ENCODE peak calls at places on chromosome X, in ten cellular contexts. H is choroid plexus epithelial cell; W is CD8-positive, alpha-beta T cell; M is MM.1S; E is heart left ventricle; X is mesothelial cell of epicardium; Q is mucosa of descending colon; R is fibroblast of lung; Z is heart right ventricle; V is lower lobe of right lung. G is an unnamed sample.

GRCh38 chrX:38110231-38110630 is 103.9 kb downstream of the SYTL5 start:
- DNase-seq in H (peak), W (no peak), M (no peak), E (no peak), X (no peak), Q (no peak), R (peak), Z (no peak), V (no peak), G (no peak)

GRCh38 chrX:15644560-15644872 is 20.1 kb downstream of the CLTRN start:
- DNase-seq in H (no peak), W (no peak), M (no peak), E (no peak), X (no peak), Q (no peak), R (no peak), Z (no peak), V (no peak), G (no peak)

GRCh38 chrX:56219702-56220101 is 12.5 kb upstream of the KLF8 start:
- DNase-seq in H (peak), W (no peak), M (peak), E (no peak), X (no peak), Q (peak), R (no peak), Z (no peak), V (no peak), G (peak)

GRCh38 chrX:80578518-80579105 is 158.4 kb downstream of the TENT5D start:
- DNase-seq in H (peak), W (no peak), M (peak), E (no peak), X (no peak), Q (no peak), R (peak), Z (no peak), V (no peak), G (peak)

GRCh38 chrX:1537031-1537715 is at the start of gene P2RY8:
- DNase-seq in H (peak), W (peak), M (peak), E (peak), X (no peak), Q (peak), R (no peak), Z (peak), V (peak), G (peak)

GRCh38 chrX:47637546-47638195 is 7.9 kb upstream of the CFP start:
- DNase-seq in H (no peak), W (no peak), M (no peak), E (peak), X (no peak), Q (peak), R (peak), Z (peak), V (peak), G (no peak)

GRCh38 chrX:134236690-134237362 is at the start of gene CCDC160:
- DNase-seq in H (peak), W (no peak), M (peak), E (peak), X (peak), Q (peak), R (peak), Z (peak), V (peak), G (peak)

GRCh38 chrX:66043584-66043983 is 3.7 kb upstream of the VSIG4 start:
- DNase-seq in H (no peak), W (no peak), M (no peak), E (no peak), X (no peak), Q (no peak), R (no peak), Z (no peak), V (no peak), G (no peak)

GRCh38 chrX:24479924-24480722 is 15.0 kb downstream of the PDK3 start:
- DNase-seq in H (no peak), W (peak), M (peak), E (no peak), X (no peak), Q (peak), R (no peak), Z (no peak), V (peak), G (peak)

GRCh38 chrX:135596495-135596894 is 76.0 kb downstream of the INTS6L start:
- DNase-seq in H (peak), W (peak), M (peak), E (peak), X (peak), Q (peak), R (peak), Z (peak), V (peak), G (peak)

GRCh38 chrX:96438803-96439202 is 245.8 kb upstream of the DIAPH2 start:
- DNase-seq in H (peak), W (no peak), M (no peak), E (no peak), X (no peak), Q (no peak), R (no peak), Z (no peak), V (no peak), G (no peak)

GRCh38 chrX:68511255-68511654 is 12.4 kb downstream of the YIPF6 start:
- DNase-seq in H (peak), W (no peak), M (peak), E (peak), X (no peak), Q (peak), R (peak), Z (no peak), V (no peak), G (peak)

GRCh38 chrX:44071847-44072545 is 98.8 kb upstream of the NDP start:
- DNase-seq in H (peak), W (no peak), M (no peak), E (no peak), X (no peak), Q (no peak), R (peak), Z (no peak), V (no peak), G (no peak)

GRCh38 chrX:104307341-104307740 is 52.6 kb upstream of the ESX1 start:
- DNase-seq in H (no peak), W (no peak), M (no peak), E (no peak), X (no peak), Q (no peak), R (peak), Z (no peak), V (no peak), G (no peak)

GRCh38 chrX:104310084-104310483 is 55.4 kb upstream of the ESX1 start:
- DNase-seq in H (peak), W (no peak), M (no peak), E (no peak), X (no peak), Q (peak), R (peak), Z (no peak), V (no peak), G (no peak)

GRCh38 chrX:104310657-104311056 is 55.9 kb upstream of the ESX1 start:
- DNase-seq in H (no peak), W (no peak), M (no peak), E (no peak), X (no peak), Q (no peak), R (no peak), Z (no peak), V (no peak), G (no peak)

GRCh38 chrX:104306180-104306579 is 51.4 kb upstream of the ESX1 start:
- DNase-seq in H (no peak), W (no peak), M (no peak), E (no peak), X (no peak), Q (no peak), R (no peak), Z (no peak), V (no peak), G (no peak)

GRCh38 chrX:104309169-104309568 is 54.4 kb upstream of the ESX1 start:
- DNase-seq in H (no peak), W (no peak), M (no peak), E (no peak), X (no peak), Q (no peak), R (no peak), Z (no peak), V (no peak), G (no peak)
- TF ChIP-seq CTCF in H (peak), W (no peak), M (no peak), E (no peak), X (no peak), Q (no peak), R (no peak), Z (no peak), V (no peak), G (no peak)

DNA sequence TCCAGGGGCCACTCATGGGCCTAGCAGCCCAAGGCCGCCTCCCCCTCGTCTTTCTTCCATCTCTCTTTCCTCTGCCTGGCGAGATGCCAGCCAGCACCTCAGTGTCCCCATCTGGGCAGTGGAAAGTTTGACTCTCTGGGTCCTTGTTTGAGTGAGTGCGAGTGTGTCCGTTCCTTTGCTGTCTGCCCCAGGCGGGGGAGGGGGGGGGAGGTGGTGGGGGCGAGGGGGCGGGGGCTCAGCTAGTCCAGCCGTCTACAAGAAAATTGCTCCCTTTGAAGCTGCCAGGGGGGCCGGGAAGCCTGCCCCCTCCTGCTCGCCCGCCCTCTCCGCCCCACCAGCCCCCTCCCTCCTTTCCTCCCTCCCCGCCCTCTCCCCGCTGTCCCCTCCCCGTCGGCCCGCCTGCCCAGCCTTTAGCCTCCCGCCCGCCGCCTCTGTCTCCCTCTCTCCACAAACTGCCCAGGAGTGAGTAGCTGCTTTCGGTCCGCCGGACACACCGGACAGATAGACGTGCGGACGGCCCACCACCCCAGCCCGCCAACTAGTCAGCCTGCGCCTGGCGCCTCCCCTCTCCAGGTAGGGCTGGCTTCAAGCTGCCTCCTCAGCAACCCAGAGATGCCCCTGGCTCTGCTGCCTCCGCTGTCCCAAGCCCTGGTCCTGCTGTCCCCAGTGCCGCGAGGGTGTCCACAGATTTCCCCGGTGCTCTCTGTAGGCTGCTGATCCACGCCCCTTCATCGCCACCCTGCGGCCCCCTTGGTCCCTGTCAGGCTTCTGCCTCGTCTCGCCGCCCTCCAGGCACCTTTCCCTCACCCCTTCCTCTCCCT is at the start of gene BGN:
- DNase-seq in H (peak), W (no peak), M (no peak), E (peak), X (peak), Q (no peak), R (peak), Z (peak), V (no peak), G (no peak)
- TF ChIP-seq CTCF in H (peak), W (no peak), M (no peak), E (peak), X (no peak), Q (no peak), R (no peak), Z (peak), V (peak), G (no peak)

DNA sequence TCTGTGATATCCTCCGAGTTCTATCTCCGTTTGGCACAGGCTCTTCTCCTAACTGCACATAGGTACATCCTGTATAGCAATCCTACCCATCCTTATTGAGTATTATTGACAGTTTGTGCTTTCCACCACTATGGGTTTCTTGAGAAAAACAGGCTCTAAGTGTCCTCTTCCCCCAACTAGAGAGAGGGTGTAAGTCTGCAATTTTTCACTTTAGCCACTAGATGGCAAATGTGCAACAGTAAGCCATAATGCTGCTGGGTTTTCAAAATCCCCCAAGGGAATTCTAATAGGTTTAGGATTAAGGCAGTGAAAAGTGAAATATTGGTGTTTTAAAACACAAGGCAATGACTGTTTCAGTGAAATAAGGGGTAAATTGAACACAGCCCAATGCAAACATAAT is 239.1 kb upstream of the HTR2C start:
- DNase-seq in H (peak), W (no peak), M (peak), E (no peak), X (no peak), Q (no peak), R (peak), Z (no peak), V (no peak), G (peak)
- TF ChIP-seq CTCF in H (peak), W (no peak), M (peak), E (peak), X (peak), Q (peak), R (peak), Z (peak), V (peak), G (peak)

DNA sequence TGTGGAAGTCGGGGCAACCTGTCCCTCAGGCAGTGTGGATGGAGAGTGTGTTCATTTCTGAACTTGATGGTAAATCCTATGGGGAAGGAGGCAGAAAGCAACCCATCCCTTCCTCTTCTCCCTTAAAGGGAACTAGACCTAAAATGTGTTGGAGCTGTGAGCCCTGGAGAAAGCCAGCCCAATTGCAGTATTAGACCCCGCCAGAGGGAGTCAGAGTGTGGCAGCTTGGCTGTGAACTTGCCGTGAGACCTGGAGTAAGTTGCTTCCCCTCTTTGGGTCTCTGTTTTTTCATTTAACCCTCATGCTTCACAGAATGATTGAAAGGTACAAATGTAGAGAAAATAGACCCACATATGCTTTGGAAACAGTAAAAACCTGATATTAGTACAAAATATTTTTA is 108.7 kb upstream of the PAK3 start:
- DNase-seq in H (no peak), W (no peak), M (no peak), E (no peak), X (no peak), Q (no peak), R (no peak), Z (no peak), V (no peak), G (no peak)
- TF ChIP-seq CTCF in H (no peak), W (no peak), M (no peak), E (no peak), X (no peak), Q (no peak), R (no peak), Z (no peak), V (no peak), G (no peak)